ENCODE peak calls at places on chromosomes 7 and 10, in five cellular contexts. P is astrocyte of the spinal cord; O is stimulated activated CD4-positive, alpha-beta T cell treated with anti-CD3 and anti-CD28 coated beads, Interleukin-15, amount 100 ng/mL, for 1 hour; G is C1 segment of cervical spinal cord; T is cardiac muscle cell. H is an unnamed sample.

GRCh38 chr10:33697016-33697415 is 362.5 kb upstream of the NRP1 start:
- DNase-seq in T (no peak), O (no peak), P (no peak), G (no peak), H (no peak)

GRCh38 chr10:61749271-61749670 is 86.5 kb downstream of the CABCOCO1 start:
- DNase-seq in O (no peak), G (no peak), P (no peak), T (no peak), H (no peak)

GRCh38 chr7:24025094-24025493 is 258.9 kb upstream of the NPY start:
- DNase-seq in O (no peak), T (no peak), P (peak; percentile 61), G (no peak), H (peak; percentile 2)

GRCh38 chr10:79209340-79209739 is 137.9 kb upstream of the PPIF start:
- DNase-seq in O (no peak), T (no peak), G (no peak), P (no peak), H (no peak)

GRCh38 chr10:16392661-16393060 is 44.1 kb upstream of the PTER start:
- DNase-seq in O (no peak), T (no peak), G (no peak), P (no peak), H (no peak)

GRCh38 chr7:130384841-130385599 is 4.7 kb downstream of the CPA1 start:
- DNase-seq in P (no peak), G (no peak), T (no peak), O (no peak), H (no peak)

GRCh38 chr7:71229699-71230098 is 97.8 kb downstream of the GALNT17 start:
- DNase-seq in T (no peak), G (no peak), O (no peak), P (no peak), H (no peak)

GRCh38 chr7:38318803-38319416 is 45.5 kb upstream of the TARP start:
- DNase-seq in T (peak; percentile 56), O (no peak), G (no peak), P (peak; percentile 78), H (peak; percentile 54)

GRCh38 chr10:119738962-119739361 is 13.1 kb downstream of the INPP5F start:
- DNase-seq in P (no peak), O (no peak), G (no peak), T (no peak), H (no peak)

GRCh38 chr7:50621206-50621605 is 56.0 kb upstream of the DDC start:
- DNase-seq in T (no peak), P (no peak), O (no peak), G (no peak), H (no peak)

GRCh38 chr10:77333610-77334340 is 303.8 kb downstream of the KCNMA1 start:
- DNase-seq in O (no peak), G (no peak), T (no peak), P (no peak), H (no peak)

GRCh38 chr7:39321909-39322498 is 244.2 kb upstream of the YAE1 start:
- DNase-seq in G (no peak), T (no peak), O (no peak), P (no peak), H (no peak)

GRCh38 chr7:121169469-121169868 is 159.3 kb upstream of the WNT16 start:
- DNase-seq in G (no peak), P (no peak), T (no peak), O (no peak), H (no peak)

GRCh38 chr7:137038706-137039105 is 170.3 kb downstream of the CHRM2 start:
- DNase-seq in P (no peak), O (no peak), T (no peak), G (no peak), H (no peak)

H was measured in kidney epithelial cell.